ENCODE peak calls at places on chromosome 5, in four cellular contexts. H is tibial nerve, S is suprapubic skin, E is HEK293T. P is an unnamed sample.

GRCh38 chr5:112483704-112484103 is 64.6 kb upstream of the EPB41L4A start:
- DNase-seq in H (no peak), S (no peak), E (no peak), P (no peak)

GRCh38 chr5:28488752-28489151 is 1450.4 kb upstream of the CDH9 start:
- DNase-seq in H (no peak), S (no peak), E (no peak), P (no peak)

GRCh38 chr5:129094924-129095797 is 612 bp downstream of the ISOC1 start:
- DNase-seq in H (peak), S (peak), E (peak), P (peak)

GRCh38 chr5:68339921-68340321 is 124.4 kb downstream of the PIK3R1 start:
- DNase-seq in H (no peak), S (no peak), E (no peak), P (no peak)

GRCh38 chr5:65262094-65262493 is 219.6 kb downstream of the ADAMTS6 start:
- DNase-seq in H (no peak), S (no peak), E (peak), P (no peak)

GRCh38 chr5:4563400-4563799 is 576.7 kb upstream of the ADAMTS16 start:
- DNase-seq in H (no peak), S (no peak), E (no peak), P (no peak)

GRCh38 chr5:14534773-14535172 is 46.8 kb upstream of the OTULINL start:
- DNase-seq in H (no peak), S (no peak), E (no peak), P (no peak)

GRCh38 chr5:107712359-107712870 is 41.7 kb upstream of the EFNA5 start:
- DNase-seq in H (no peak), S (no peak), E (no peak), P (no peak)

GRCh38 chr5:179124853-179125788 is 64.9 kb downstream of the ZNF354C start:
- DNase-seq in H (no peak), S (peak), E (no peak), P (no peak)

GRCh38 chr5:75622564-75622963 is 11.3 kb downstream of the ANKDD1B start:
- DNase-seq in H (no peak), S (no peak), E (no peak), P (no peak)

GRCh38 chr5:10310073-10310779 is 2.5 kb upstream of the CMBL start:
- DNase-seq in H (no peak), S (no peak), E (peak), P (no peak)

GRCh38 chr5:1670342-1670741 is 129.3 kb downstream of the MRPL36 start:
- DNase-seq in H (no peak), S (no peak), E (no peak), P (no peak)

GRCh38 chr5:104297076-104297475 is 734.5 kb upstream of the NUDT12 start:
- DNase-seq in H (no peak), S (no peak), E (no peak), P (no peak)

GRCh38 chr5:178224403-178224802 is 8.2 kb downstream of the PHYKPL start:
- DNase-seq in H (no peak), S (no peak), E (no peak), P (no peak)

GRCh38 chr5:39411051-39411450 is 13.7 kb downstream of the DAB2 start:
- DNase-seq in H (no peak), S (no peak), E (no peak), P (no peak)

GRCh38 chr5:1930501-1930879 is 47.8 kb upstream of the IRX4 start:
- DNase-seq in H (no peak), S (no peak), E (no peak), P (no peak)

P was measured in CMK.